ENCODE peak calls at places on chromosome 21, in four cellular contexts. I is mammary epithelial cell, E is HCT116, V is GM23248. G is an unnamed sample.

GRCh38 chr21:29133241-29133640 is 2.8 kb downstream of the MAP3K7CL start:
- DNase-seq in E (no peak), V (no peak), I (no peak), G (no peak)

GRCh38 chr21:32918467-32919140 is 107.1 kb upstream of the OLIG2 start:
- DNase-seq in V (no peak), E (no peak), I (no peak), G (no peak)

GRCh38 chr21:33133912-33134311 is 64.0 kb downstream of the OLIG1 start:
- DNase-seq in I (no peak), E (no peak), V (no peak), G (no peak)

GRCh38 chr21:21084179-21084578 is 86.0 kb downstream of the NCAM2 start:
- DNase-seq in I (no peak), E (no peak), V (no peak), G (no peak)

GRCh38 chr21:42614811-42615342 is 38.5 kb upstream of the PDE9A start:
- DNase-seq in I (peak), V (peak), E (no peak), G (peak)

GRCh38 chr21:41961282-41961701 is 7.5 kb upstream of the C2CD2 start:
- DNase-seq in I (no peak), V (peak), E (no peak), G (no peak)

GRCh38 chr21:19874521-19874920 is 1123.7 kb upstream of the NCAM2 start:
- DNase-seq in V (no peak), E (no peak), I (no peak), G (no peak)

GRCh38 chr21:40841524-40842196 is 5.3 kb downstream of the DSCAM start:
- DNase-seq in V (no peak), I (peak), E (no peak), G (peak)

GRCh38 chr21:42093991-42094417 is 22.9 kb downstream of the UMODL1 start:
- DNase-seq in V (peak), E (no peak), I (peak), G (peak)

GRCh38 chr21:31875424-31876097 is 2.7 kb downstream of the HUNK start:
- DNase-seq in V (peak), I (no peak), E (no peak), G (no peak)

GRCh38 chr21:31872452-31873274 is at the start of gene HUNK:
- DNase-seq in V (peak), I (peak), E (no peak), G (peak)

GRCh38 chr21:31874817-31875216 is 2.0 kb downstream of the HUNK start:
- DNase-seq in V (peak), E (no peak), I (no peak), G (no peak)

GRCh38 chr21:31873275-31873695 is 465 bp downstream of the HUNK start:
- DNase-seq in I (no peak), V (no peak), E (no peak), G (no peak)

DNA sequence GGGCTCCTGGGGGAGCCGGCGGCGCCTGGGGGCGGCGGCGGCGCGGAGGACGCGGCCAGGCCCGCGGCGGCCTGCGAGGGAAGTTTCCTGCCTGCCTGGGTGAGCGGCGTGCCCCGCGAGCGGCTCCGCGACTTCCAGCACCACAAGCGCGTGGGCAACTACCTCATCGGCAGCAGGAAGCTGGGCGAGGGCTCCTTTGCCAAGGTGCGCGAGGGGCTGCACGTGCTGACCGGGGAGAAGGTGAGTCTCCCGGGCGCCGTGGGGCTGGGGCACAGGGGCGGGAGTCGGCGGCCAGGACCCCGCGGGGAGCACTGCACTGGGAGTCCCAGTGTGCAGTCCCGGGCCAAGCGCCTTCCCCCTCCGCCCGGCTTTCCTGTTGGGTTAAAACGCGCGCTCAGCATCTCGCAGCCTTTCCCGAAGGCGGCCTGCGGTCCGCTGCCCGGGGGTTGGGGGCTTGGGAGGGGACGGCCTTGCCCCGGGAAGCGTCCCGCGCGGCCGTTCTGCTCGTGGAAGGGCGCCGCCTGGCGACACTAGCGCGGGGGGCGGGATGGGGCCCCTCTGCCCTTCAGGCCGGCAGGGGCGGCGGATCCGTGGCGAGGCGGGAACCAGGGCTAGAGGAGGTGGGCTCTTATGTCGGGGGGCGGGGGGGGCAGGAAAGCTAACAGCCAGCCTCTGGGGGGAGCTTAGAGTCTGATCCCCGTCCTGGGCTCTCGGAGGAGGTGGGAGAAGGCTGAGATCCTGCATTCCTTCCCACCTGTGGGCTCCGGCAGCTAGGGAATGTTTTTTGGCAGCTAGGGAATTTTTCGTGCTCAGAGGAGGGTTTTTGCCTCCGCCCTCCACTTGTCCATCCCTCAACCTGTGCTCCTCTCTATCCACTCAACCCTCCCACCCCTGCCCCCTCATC is 1.1 kb downstream of the HUNK start:
- DNase-seq in V (peak), E (no peak), I (no peak), G (peak)
- TF ChIP-seq EZH2 in V (no peak), E (no peak), I (no peak), G (no peak)

DNA sequence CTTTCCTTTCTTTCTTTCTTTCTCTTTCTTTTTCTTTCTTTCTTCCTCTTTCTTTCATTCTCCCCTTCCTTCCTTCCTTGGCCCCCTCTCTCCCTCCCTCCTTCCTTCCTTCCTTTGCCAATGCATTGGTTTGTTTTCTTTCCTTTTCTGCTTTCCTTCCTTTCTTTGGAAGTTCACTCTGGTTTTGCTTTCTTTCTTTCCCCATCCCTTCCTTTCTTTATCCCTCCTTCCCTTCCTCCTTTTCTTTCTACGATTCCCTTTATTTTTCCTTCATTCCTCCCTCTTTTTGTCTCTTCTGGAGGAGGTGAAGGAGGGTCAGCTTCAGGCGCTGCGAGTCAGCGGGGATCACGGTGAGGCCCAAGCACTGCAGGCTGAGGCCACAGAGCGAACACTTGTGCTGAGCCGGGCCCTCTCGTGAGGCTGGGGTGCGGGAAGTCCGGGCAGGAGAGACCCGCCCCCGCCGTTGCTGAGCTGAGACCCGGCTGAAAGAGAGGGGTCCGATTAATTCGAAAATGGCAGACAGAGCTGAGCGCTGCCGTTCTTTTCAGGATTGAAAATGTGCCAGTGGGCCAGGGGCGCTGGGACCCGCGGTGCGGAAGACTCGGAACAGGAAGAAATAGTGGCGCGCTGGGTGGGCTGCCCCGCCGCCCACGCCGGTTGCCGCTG is 1.5 kb downstream of the SIM2 start:
- DNase-seq in I (no peak), V (no peak), E (no peak), G (no peak)
- TF ChIP-seq EZH2 in I (peak), V (peak), E (no peak), G (no peak)

GRCh38 chr21:36705679-36706481 is 7.0 kb downstream of the SIM2 start:
- DNase-seq in I (no peak), V (no peak), E (no peak), G (no peak)
- TF ChIP-seq EZH2 in I (peak), V (no peak), E (no peak), G (no peak)

GRCh38 chr21:44593598-44594405 is 1.5 kb upstream of the KRTAP10-6 start:
- DNase-seq in I (no peak), V (no peak), E (no peak), G (no peak)
- TF ChIP-seq EZH2 in I (no peak), V (no peak), E (no peak), G (no peak)

GRCh38 chr21:35853321-35853922 is 206.9 kb downstream of the SETD4 start:
- DNase-seq in I (no peak), V (no peak), E (no peak), G (no peak)
- TF ChIP-seq EZH2 in I (no peak), V (no peak), E (no peak), G (no peak)

GRCh38 chr21:45076245-45076661 is 1.9 kb downstream of the ADARB1 start:
- DNase-seq in V (peak), I (peak), E (no peak), G (peak)
- TF ChIP-seq EZH2 in V (no peak), I (no peak), E (no peak), G (no peak)

GRCh38 chr21:46665566-46665965 is 30.1 kb downstream of the PRMT2 start:
- DNase-seq in I (no peak), V (no peak), E (no peak), G (no peak)

GRCh38 chr21:46668381-46668780 is 32.9 kb downstream of the PRMT2 start:
- DNase-seq in E (no peak), I (no peak), V (no peak), G (no peak)

GRCh38 chr21:46664316-46664995 is 29.0 kb downstream of the PRMT2 start:
- DNase-seq in I (no peak), V (no peak), E (no peak), G (no peak)

GRCh38 chr21:46667191-46667734 is 31.8 kb downstream of the PRMT2 start:
- DNase-seq in E (no peak), V (peak), I (peak), G (peak)

GRCh38 chr21:46667735-46668380 is 32.4 kb downstream of the PRMT2 start:
- DNase-seq in V (peak), E (no peak), I (peak), G (peak)
- TF ChIP-seq EZH2 in V (no peak), E (no peak), I (no peak), G (no peak)

G was measured in A673.